ENCODE peak calls at places on chromosomes 13 and 19, in four cellular contexts. G is kidney glomerular epithelial cell; L is amniotic stem cell; N is activated T-cell treated with anti-CD3 and anti-CD28 coated beads, Interleukin-2, amount 50 U/mL, for 72 hours. M is an unnamed sample.

GRCh38 chr19:10332965-10333757 is at the start of gene RAVER1:
- DNase-seq in G (peak), L (peak), N (peak), M (peak)

GRCh38 chr19:42441047-42441440 is 1.7 kb downstream of the CXCL17 start:
- DNase-seq in G (no peak), L (no peak), N (no peak), M (no peak)

GRCh38 chr13:61414686-61415664 is 674 bp downstream of the PCDH20 start:
- DNase-seq in G (peak), L (no peak), N (no peak), M (peak)

GRCh38 chr13:110480161-110480560 is 81.4 kb downstream of the RAB20 start:
- DNase-seq in G (no peak), L (no peak), N (no peak), M (no peak)

GRCh38 chr19:14505488-14506239 is 9.7 kb upstream of the GIPC1 start:
- DNase-seq in G (peak), L (peak), N (peak), M (no peak)

GRCh38 chr13:51646041-51646670 is 61.9 kb downstream of the WDFY2 start:
- DNase-seq in G (no peak), L (no peak), N (no peak), M (no peak)

GRCh38 chr13:24033527-24034302 is 126.8 kb upstream of the SPATA13 start:
- DNase-seq in G (peak), L (peak), N (no peak), M (no peak)

GRCh38 chr19:49425922-49426592 is 869 bp downstream of the GFY start:
- DNase-seq in G (no peak), L (no peak), N (peak), M (no peak)

GRCh38 chr13:95355491-95355890 is 54.2 kb upstream of the ABCC4 start:
- DNase-seq in G (peak), L (no peak), N (no peak), M (no peak)

GRCh38 chr19:34504809-34505291 is 23.3 kb downstream of the WTIP start:
- DNase-seq in G (no peak), L (no peak), N (no peak), M (no peak)

GRCh38 chr19:11657307-11657706 is 60.0 kb downstream of the ZNF627 start:
- DNase-seq in G (no peak), L (no peak), N (no peak), M (no peak)

GRCh38 chr19:13291913-13292312 is 141.7 kb downstream of the IER2 start:
- DNase-seq in G (no peak), L (no peak), N (no peak), M (no peak)

GRCh38 chr13:41681587-41681986 is 224.2 kb downstream of the RGCC start:
- DNase-seq in G (no peak), L (no peak), N (no peak), M (no peak)

GRCh38 chr19:610801-611505 is 21.3 kb downstream of the HCN2 start:
- DNase-seq in G (no peak), L (no peak), N (peak), M (peak)

GRCh38 chr13:110008816-110009215 is 222.4 kb upstream of the IRS2 start:
- DNase-seq in G (peak), L (no peak), N (no peak), M (no peak)

GRCh38 chr13:98239156-98240076 is 62.3 kb upstream of the RNF113B start:
- DNase-seq in G (no peak), L (no peak), N (no peak), M (no peak)

GRCh38 chr19:4539697-4540581 is at the start of gene LRG1:
- DNase-seq in G (no peak), L (no peak), N (peak), M (no peak)